ENCODE peak calls at places on chromosomes 6 and 20, in ten cellular contexts. M is foreskin fibroblast, G is MCF 10A, R is progenitor cell of endocrine pancreas, X is osteoblast, B is dorsolateral prefrontal cortex, I is fibroblast of lung, E is neural crest cell, A is left ventricle myocardium inferior, V is HFFc6. N is an unnamed sample.

GRCh38 chr6:42200035-42200434 is 5.3 kb upstream of the GUCA1B start:
- DNase-seq in M (peak), G (peak), R (no peak), X (peak), B (no peak), I (peak), E (no peak), A (no peak), V (peak), N (peak)

GRCh38 chr6:100155141-100155540 is 161.1 kb upstream of the MCHR2 start:
- DNase-seq in M (no peak), G (no peak), R (no peak), X (no peak), B (no peak), I (no peak), E (no peak), A (no peak), V (no peak), N (no peak)

GRCh38 chr6:143060806-143061596 is at the start of gene AIG1:
- DNase-seq in M (no peak), G (peak), R (peak), X (no peak), B (peak), I (no peak), E (peak), A (no peak), V (no peak), N (no peak)

GRCh38 chr6:33075568-33076405 is at the start of gene HLA-DPB1:
- DNase-seq in M (peak), G (peak), R (no peak), X (peak), B (no peak), I (peak), E (no peak), A (no peak), V (peak), N (no peak)

GRCh38 chr6:71979911-71980310 is 93.6 kb downstream of the RIMS1 start:
- DNase-seq in M (no peak), G (peak), R (no peak), X (no peak), B (no peak), I (no peak), E (no peak), A (no peak), V (peak), N (no peak)

GRCh38 chr6:22636450-22636849 is 67.1 kb downstream of the HDGFL1 start:
- DNase-seq in M (no peak), G (no peak), R (no peak), X (no peak), B (no peak), I (no peak), E (no peak), A (no peak), V (no peak), N (no peak)

GRCh38 chr20:50467618-50468373 is 42.4 kb upstream of the PTPN1 start:
- DNase-seq in M (peak), G (peak), R (no peak), X (no peak), B (peak), I (peak), E (peak), A (no peak), V (peak), N (no peak)

GRCh38 chr6:116165596-116165995 is 39.7 kb upstream of the COL10A1 start:
- DNase-seq in M (no peak), G (no peak), R (no peak), X (no peak), B (no peak), I (no peak), E (no peak), A (no peak), V (no peak), N (no peak)

GRCh38 chr6:73585566-73586415 is 65.0 kb upstream of the EEF1A1 start:
- DNase-seq in M (peak), G (peak), R (no peak), X (peak), B (no peak), I (peak), E (no peak), A (no peak), V (peak), N (peak)

GRCh38 chr20:53712212-53712977 is 118.8 kb upstream of the ZNF217 start:
- DNase-seq in M (no peak), G (peak), R (no peak), X (peak), B (no peak), I (no peak), E (no peak), A (no peak), V (no peak), N (no peak)

GRCh38 chr20:50224553-50225255 is 34.1 kb downstream of the CEBPB start:
- DNase-seq in M (peak), G (peak), R (no peak), X (peak), B (no peak), I (peak), E (no peak), A (peak), V (peak), N (peak)

GRCh38 chr20:4697874-4698221 is 23.9 kb upstream of the PRND start:
- DNase-seq in M (no peak), G (no peak), R (no peak), X (no peak), B (no peak), I (no peak), E (no peak), A (no peak), V (no peak), N (no peak)

GRCh38 chr20:22586645-22587310 is 2.4 kb upstream of the FOXA2 start:
- DNase-seq in M (no peak), G (peak), R (peak), X (no peak), B (no peak), I (no peak), E (no peak), A (no peak), V (no peak), N (no peak)

GRCh38 chr6:19465760-19466159 is 371.4 kb upstream of the ID4 start:
- DNase-seq in M (peak), G (peak), R (no peak), X (peak), B (no peak), I (peak), E (no peak), A (no peak), V (peak), N (peak)

GRCh38 chr20:10061641-10062040 is 26.9 kb downstream of the ANKEF1 start:
- DNase-seq in M (no peak), G (no peak), R (no peak), X (no peak), B (no peak), I (no peak), E (no peak), A (peak), V (no peak), N (no peak)

GRCh38 chr20:64077094-64077493 is 2.2 kb downstream of the RGS19 start:
- DNase-seq in M (no peak), G (no peak), R (no peak), X (no peak), B (no peak), I (no peak), E (no peak), A (peak), V (no peak), N (no peak)

GRCh38 chr6:117555262-117555849 is 47.0 kb downstream of the GOPC start:
- DNase-seq in M (no peak), G (peak), R (no peak), X (no peak), B (no peak), I (no peak), E (no peak), A (no peak), V (no peak), N (no peak)

GRCh38 chr6:38805127-38805655 is 90.1 kb downstream of the DNAH8 start:
- DNase-seq in M (no peak), G (no peak), R (no peak), X (no peak), B (no peak), I (no peak), E (no peak), A (no peak), V (no peak), N (no peak)

GRCh38 chr6:15248451-15249370 is 2.8 kb downstream of the JARID2 start:
- DNase-seq in M (peak), G (peak), R (peak), X (peak), B (peak), I (peak), E (peak), A (peak), V (peak), N (peak)

GRCh38 chr6:129555206-129555832 is 154.7 kb downstream of the ARHGAP18 start:
- DNase-seq in M (peak), G (no peak), R (no peak), X (no peak), B (no peak), I (peak), E (no peak), A (no peak), V (no peak), N (no peak)

GRCh38 chr6:136410201-136411027 is 120.8 kb upstream of the BCLAF1 start:
- DNase-seq in M (peak), G (no peak), R (no peak), X (no peak), B (no peak), I (peak), E (no peak), A (no peak), V (no peak), N (no peak)

GRCh38 chr20:1418335-1418734 is 25.5 kb upstream of the FKBP1A start:
- DNase-seq in M (peak), G (no peak), R (no peak), X (no peak), B (no peak), I (no peak), E (no peak), A (no peak), V (peak), N (no peak)

GRCh38 chr20:31440012-31440659 is at the start of gene DEFB123:
- DNase-seq in M (no peak), G (no peak), R (no peak), X (no peak), B (no peak), I (no peak), E (no peak), A (no peak), V (no peak), N (no peak)

GRCh38 chr20:14344746-14345145 is 7.3 kb upstream of the FLRT3 start:
- DNase-seq in M (no peak), G (no peak), R (no peak), X (no peak), B (no peak), I (no peak), E (no peak), A (no peak), V (no peak), N (no peak)

GRCh38 chr6:41622210-41622990 is 15.9 kb upstream of the MDFI start:
- DNase-seq in M (no peak), G (no peak), R (no peak), X (no peak), B (no peak), I (no peak), E (no peak), A (no peak), V (no peak), N (no peak)

GRCh38 chr6:18609715-18610114 is 222.6 kb downstream of the RNF144B start:
- DNase-seq in M (no peak), G (peak), R (no peak), X (no peak), B (no peak), I (no peak), E (no peak), A (no peak), V (no peak), N (no peak)

GRCh38 chr20:33993800-33994623 is at the start of gene RALY:
- DNase-seq in M (peak), G (peak), R (peak), X (peak), B (peak), I (peak), E (peak), A (peak), V (peak), N (peak)

GRCh38 chr6:139967497-139967896 is 593.0 kb upstream of the CITED2 start:
- DNase-seq in M (no peak), G (no peak), R (no peak), X (peak), B (no peak), I (no peak), E (no peak), A (no peak), V (no peak), N (no peak)

GRCh38 chr6:35411066-35411465 is 41.1 kb upstream of the FANCE start:
- DNase-seq in M (no peak), G (no peak), R (no peak), X (no peak), B (no peak), I (no peak), E (no peak), A (no peak), V (no peak), N (no peak)

GRCh38 chr6:3484240-3484639 is 27.4 kb upstream of the SLC22A23 start:
- DNase-seq in M (peak), G (peak), R (no peak), X (no peak), B (no peak), I (peak), E (no peak), A (no peak), V (peak), N (no peak)

GRCh38 chr6:142796571-142796970 is 148.4 kb downstream of the HIVEP2 start:
- DNase-seq in M (peak), G (peak), R (no peak), X (no peak), B (no peak), I (peak), E (no peak), A (no peak), V (no peak), N (no peak)

GRCh38 chr6:62775427-62776022 is 435.7 kb upstream of the FKBP1C start:
- DNase-seq in M (no peak), G (peak), R (no peak), X (no peak), B (no peak), I (no peak), E (no peak), A (no peak), V (no peak), N (no peak)
- TF ChIP-seq CTCF in M (peak), G (peak), R (peak), X (peak), B (peak), I (no peak), E (peak), A (peak), V (peak), N (no peak)

GRCh38 chr6:68967549-68968300 is 332.6 kb downstream of the ADGRB3 start:
- DNase-seq in M (peak), G (peak), R (peak), X (peak), B (no peak), I (peak), E (peak), A (peak), V (peak), N (no peak)
- TF ChIP-seq CTCF in M (peak), G (peak), R (peak), X (peak), B (peak), I (peak), E (peak), A (peak), V (peak), N (peak)

GRCh38 chr20:62353289-62354030 is 13.7 kb downstream of the LAMA5 start:
- DNase-seq in M (no peak), G (no peak), R (no peak), X (no peak), B (no peak), I (no peak), E (no peak), A (no peak), V (no peak), N (no peak)

GRCh38 chr20:62350629-62351422 is 16.3 kb downstream of the LAMA5 start:
- DNase-seq in M (no peak), G (peak), R (no peak), X (no peak), B (no peak), I (no peak), E (no peak), A (no peak), V (no peak), N (no peak)

GRCh38 chr20:62354031-62354808 is 12.9 kb downstream of the LAMA5 start:
- DNase-seq in M (no peak), G (no peak), R (no peak), X (no peak), B (no peak), I (no peak), E (no peak), A (no peak), V (no peak), N (no peak)

GRCh38 chr20:62351469-62352401 is 15.4 kb downstream of the LAMA5 start:
- DNase-seq in M (no peak), G (no peak), R (no peak), X (no peak), B (no peak), I (no peak), E (no peak), A (no peak), V (no peak), N (no peak)

GRCh38 chr20:62352402-62353288 is 14.5 kb downstream of the LAMA5 start:
- DNase-seq in M (no peak), G (peak), R (no peak), X (peak), B (peak), I (no peak), E (no peak), A (peak), V (no peak), N (no peak)
- TF ChIP-seq CTCF in M (no peak), G (peak), R (no peak), X (no peak), B (no peak), I (no peak), E (no peak), A (peak), V (no peak), N (no peak)

GRCh38 chr6:24357336-24358218 is at the start of gene DCDC2:
- DNase-seq in M (no peak), G (no peak), R (peak), X (no peak), B (no peak), I (peak), E (no peak), A (no peak), V (no peak), N (no peak)
- TF ChIP-seq CTCF in M (no peak), G (no peak), R (no peak), X (no peak), B (no peak), I (no peak), E (no peak), A (no peak), V (no peak), N (no peak)

DNA sequence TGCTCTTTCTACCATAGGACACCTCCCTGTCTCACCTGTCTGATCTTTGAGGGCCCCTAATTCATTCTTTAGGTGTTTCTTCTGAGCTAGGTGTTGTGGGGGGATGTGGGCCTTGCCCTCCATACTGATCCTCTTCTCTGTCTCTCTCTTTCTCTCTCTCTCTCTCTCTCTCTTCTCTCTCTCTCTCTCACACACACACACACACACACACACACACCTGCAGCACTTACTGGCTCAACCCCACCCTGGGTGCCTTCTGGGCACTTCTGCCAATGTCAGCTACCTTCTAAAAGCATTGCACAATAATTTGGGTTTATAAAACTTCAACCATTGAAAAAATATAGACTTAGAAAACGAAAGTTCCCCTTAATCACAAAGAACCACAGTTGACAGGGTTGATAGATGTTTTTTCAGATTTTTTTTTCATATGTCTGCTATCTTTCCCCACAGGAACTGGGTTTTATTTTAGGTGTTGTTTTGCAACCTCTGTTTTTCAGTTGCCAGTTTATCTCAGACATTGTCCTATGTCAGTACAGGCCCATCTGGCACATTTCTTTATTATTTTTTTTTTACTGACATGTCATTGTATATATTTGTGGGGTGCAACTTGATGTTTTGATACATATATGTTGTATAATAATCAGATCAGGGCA is 28.1 kb downstream of the PKIG start:
- DNase-seq in M (no peak), G (peak), R (no peak), X (no peak), B (peak), I (no peak), E (no peak), A (no peak), V (no peak), N (no peak)
- TF ChIP-seq CTCF in M (no peak), G (no peak), R (no peak), X (no peak), B (peak), I (no peak), E (no peak), A (no peak), V (no peak), N (no peak)